ENCODE peak calls at places on chromosomes 16 and 17, in five cellular contexts. H is breast epithelium, Q is stomach, D is transverse colon, M is sigmoid colon. R is an unnamed sample.

GRCh38 chr16:67723151-67723915 is 4.2 kb upstream of the GFOD2 start:
- DNase-seq in H (no peak), Q (no peak), D (no peak), M (peak), R (no peak)

GRCh38 chr17:43449470-43450202 is 34.1 kb upstream of the DHX8 start:
- DNase-seq in H (no peak), Q (peak), D (no peak), M (no peak), R (no peak)

GRCh38 chr17:40717776-40718175 is 14.2 kb upstream of the KRT24 start:
- DNase-seq in H (no peak), Q (no peak), D (no peak), M (no peak), R (no peak)

GRCh38 chr16:17832738-17833137 is 362.0 kb upstream of the XYLT1 start:
- DNase-seq in H (no peak), Q (no peak), D (no peak), M (no peak), R (no peak)

GRCh38 chr16:31460582-31461002 is 1.3 kb downstream of the ARMC5 start:
- DNase-seq in H (no peak), Q (no peak), D (no peak), M (peak), R (no peak)

GRCh38 chr17:6343736-6344135 is 91.2 kb downstream of the AIPL1 start:
- DNase-seq in H (no peak), Q (no peak), D (no peak), M (no peak), R (peak)

GRCh38 chr17:28188841-28189263 is 130.1 kb upstream of the TMEM97 start:
- DNase-seq in H (no peak), Q (no peak), D (no peak), M (no peak), R (no peak)

GRCh38 chr17:79919164-79919585 is 79.9 kb upstream of the CBX4 start:
- DNase-seq in H (peak), Q (peak), D (peak), M (peak), R (no peak)

GRCh38 chr17:441155-441950 is 88.7 kb upstream of the RPH3AL start:
- DNase-seq in H (no peak), Q (no peak), D (no peak), M (no peak), R (no peak)

GRCh38 chr17:78242024-78242742 is 10.8 kb downstream of the TMEM235 start:
- DNase-seq in H (no peak), Q (no peak), D (no peak), M (no peak), R (no peak)

GRCh38 chr17:36892112-36892838 is 45.0 kb upstream of the LHX1 start:
- DNase-seq in H (no peak), Q (peak), D (no peak), M (no peak), R (no peak)

GRCh38 chr16:77236063-77236511 is 36.9 kb downstream of the SYCE1L start:
- DNase-seq in H (peak), Q (peak), D (peak), M (peak), R (no peak)

GRCh38 chr16:53881371-53881770 is 177.4 kb downstream of the FTO start:
- DNase-seq in H (no peak), Q (no peak), D (no peak), M (no peak), R (no peak)

GRCh38 chr17:41653421-41654133 is 29.2 kb upstream of the KRT17 start:
- DNase-seq in H (no peak), Q (no peak), D (no peak), M (no peak), R (no peak)

GRCh38 chr17:65433592-65433991 is 127.9 kb downstream of the AXIN2 start:
- DNase-seq in H (no peak), Q (no peak), D (no peak), M (no peak), R (no peak)

GRCh38 chr17:74426551-74427047 is 5.3 kb upstream of the GPRC5C start:
- DNase-seq in H (no peak), Q (no peak), D (no peak), M (no peak), R (no peak)

GRCh38 chr16:1913327-1914083 is 4.7 kb downstream of the HS3ST6 start:
- DNase-seq in H (no peak), Q (peak), D (peak), M (no peak), R (no peak)

GRCh38 chr16:2854700-2855309 is 3.2 kb downstream of the PRSS22 start:
- DNase-seq in H (no peak), Q (no peak), D (no peak), M (no peak), R (no peak)

GRCh38 chr17:29178750-29179231 is 1.4 kb downstream of the MYO18A start:
- DNase-seq in H (no peak), Q (peak), D (peak), M (no peak), R (no peak)

GRCh38 chr17:34117332-34117731 is 137.8 kb upstream of the CCL2 start:
- DNase-seq in H (no peak), Q (no peak), D (no peak), M (no peak), R (peak)

GRCh38 chr17:16040710-16041251 is 41.2 kb downstream of the TTC19 start:
- DNase-seq in H (no peak), Q (peak), D (peak), M (no peak), R (no peak)

GRCh38 chr17:80523054-80523744 is 21.4 kb upstream of the RPTOR start:
- DNase-seq in H (no peak), Q (no peak), D (no peak), M (no peak), R (no peak)

GRCh38 chr17:4249452-4250029 is 14.2 kb downstream of the ANKFY1 start:
- DNase-seq in H (no peak), Q (no peak), D (no peak), M (no peak), R (no peak)

GRCh38 chr17:3982113-3982512 is 17.9 kb upstream of the ATP2A3 start:
- DNase-seq in H (no peak), Q (no peak), D (no peak), M (no peak), R (no peak)

GRCh38 chr16:80583466-80583865 is 42.7 kb downstream of the DYNLRB2 start:
- DNase-seq in H (no peak), Q (no peak), D (no peak), M (no peak), R (no peak)

GRCh38 chr16:71807905-71808592 is 585 bp downstream of the AP1G1 start:
- DNase-seq in H (no peak), Q (no peak), D (peak), M (peak), R (peak)

GRCh38 chr17:56699186-56699895 is 105.8 kb downstream of the NOG start:
- DNase-seq in H (peak), Q (peak), D (peak), M (peak), R (peak)

GRCh38 chr17:75681289-75681688 is 14.2 kb downstream of the SAP30BP start:
- DNase-seq in H (no peak), Q (no peak), D (no peak), M (no peak), R (no peak)

GRCh38 chr17:48241131-48241591 is 133.6 kb downstream of the SNX11 start:
- DNase-seq in H (no peak), Q (no peak), D (no peak), M (peak), R (no peak)

GRCh38 chr16:22092143-22092933 is at the start of gene VWA3A:
- DNase-seq in H (no peak), Q (no peak), D (no peak), M (no peak), R (peak)

GRCh38 chr16:80666378-80667257 is 125.8 kb downstream of the DYNLRB2 start:
- DNase-seq in H (no peak), Q (no peak), D (no peak), M (no peak), R (peak)

GRCh38 chr17:39002991-39003715 is 36.0 kb upstream of the FBXO47 start:
- DNase-seq in H (peak), Q (peak), D (peak), M (peak), R (peak)
- TF ChIP-seq POLR2AphosphoS5 in H (peak), Q (no peak), D (peak), M (peak), R (peak)

GRCh38 chr17:7556627-7557026 is 1.9 kb upstream of the TNFSF13 start:
- DNase-seq in H (no peak), Q (no peak), D (peak), M (no peak), R (no peak)

GRCh38 chr17:7559307-7560171 is 989 bp downstream of the TNFSF13 start:
- DNase-seq in H (no peak), Q (peak), D (peak), M (no peak), R (no peak)

GRCh38 chr17:7558544-7559306 is at the start of gene TNFSF13:
- DNase-seq in H (no peak), Q (peak), D (peak), M (peak), R (no peak)

GRCh38 chr17:7557147-7557764 is 1.3 kb upstream of the TNFSF13 start:
- DNase-seq in H (no peak), Q (peak), D (peak), M (no peak), R (no peak)

DNA sequence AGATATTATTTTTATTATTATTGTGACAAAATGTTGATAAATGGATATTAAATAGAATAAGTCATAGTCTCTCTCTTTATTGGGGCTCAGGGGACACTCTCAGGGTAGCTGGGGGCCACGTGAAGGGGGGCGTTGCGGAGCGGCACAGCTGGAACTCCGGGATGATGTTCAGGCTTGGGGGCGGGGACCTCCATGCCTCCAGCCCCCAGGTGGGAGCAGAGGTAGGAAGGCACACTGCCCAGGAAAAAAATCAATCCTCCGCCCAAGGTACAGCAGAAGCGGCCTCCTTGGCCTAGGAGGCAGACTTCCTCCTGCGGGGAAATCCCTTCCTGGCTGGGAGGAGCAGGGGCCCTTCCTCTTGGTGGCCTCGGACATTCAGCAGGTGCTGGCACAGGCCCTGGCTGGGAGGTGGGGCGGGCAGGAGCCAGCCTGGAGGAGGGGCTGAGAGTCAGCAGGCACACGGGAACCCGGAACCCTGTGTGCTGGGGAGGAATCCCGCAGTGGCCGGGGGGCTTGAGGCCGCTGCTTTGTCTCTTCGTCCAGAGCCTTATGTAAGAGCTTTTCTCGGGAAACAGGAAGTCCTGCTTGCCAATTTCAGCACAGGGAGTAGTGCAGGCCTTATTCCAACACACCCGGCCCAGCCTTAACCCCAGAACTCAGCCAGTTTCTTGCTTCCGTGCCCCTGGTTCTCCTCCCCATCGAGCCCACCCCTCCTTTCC is 566 bp upstream of the TNFSF13 start:
- DNase-seq in H (peak), Q (peak), D (peak), M (peak), R (peak)
- TF ChIP-seq POLR2A in H (no peak), Q (no peak), D (peak), M (peak), R (no peak)

DNA sequence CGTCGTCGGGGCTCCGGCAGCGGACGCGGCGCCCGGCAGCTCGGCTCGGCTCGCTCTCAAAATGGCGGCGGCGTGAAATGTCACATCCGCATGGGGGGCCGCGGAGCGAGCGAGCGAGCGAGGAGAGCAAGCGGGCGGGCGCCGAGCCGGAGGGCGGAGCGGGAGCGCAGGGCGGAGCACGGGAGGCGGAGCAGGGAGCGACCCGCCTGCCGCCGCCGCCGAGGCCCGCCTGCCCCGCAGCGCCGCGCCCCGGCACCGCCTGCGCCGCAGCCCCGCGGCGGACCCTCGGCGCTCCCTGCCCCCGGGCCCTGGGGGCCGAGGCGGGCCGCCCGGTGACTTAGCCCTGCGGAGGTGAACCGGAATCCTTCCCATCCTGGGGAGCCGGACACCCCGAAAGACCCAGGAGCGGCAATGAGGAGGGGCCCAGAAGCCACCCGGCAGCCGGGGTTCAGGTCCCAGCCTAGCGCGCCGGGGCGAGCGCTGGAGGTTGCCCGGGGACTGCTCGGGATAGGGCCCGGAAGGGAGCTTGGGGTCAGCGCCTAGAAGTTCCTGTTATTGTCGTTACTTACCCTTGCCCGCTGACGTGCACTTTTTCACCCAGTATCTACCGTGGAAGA is at the start of gene USP7:
- DNase-seq in H (peak), Q (peak), D (peak), M (peak), R (peak)
- TF ChIP-seq POLR2AphosphoS5 in H (peak), Q (peak), D (peak), M (peak), R (peak)

GRCh38 chr16:20364051-20364450 is 11.5 kb upstream of the UMOD start:
- DNase-seq in H (no peak), Q (no peak), D (no peak), M (no peak), R (no peak)
- TF ChIP-seq POLR2A in H (no peak), Q (no peak), D (no peak), M (no peak), R (no peak)

DNA sequence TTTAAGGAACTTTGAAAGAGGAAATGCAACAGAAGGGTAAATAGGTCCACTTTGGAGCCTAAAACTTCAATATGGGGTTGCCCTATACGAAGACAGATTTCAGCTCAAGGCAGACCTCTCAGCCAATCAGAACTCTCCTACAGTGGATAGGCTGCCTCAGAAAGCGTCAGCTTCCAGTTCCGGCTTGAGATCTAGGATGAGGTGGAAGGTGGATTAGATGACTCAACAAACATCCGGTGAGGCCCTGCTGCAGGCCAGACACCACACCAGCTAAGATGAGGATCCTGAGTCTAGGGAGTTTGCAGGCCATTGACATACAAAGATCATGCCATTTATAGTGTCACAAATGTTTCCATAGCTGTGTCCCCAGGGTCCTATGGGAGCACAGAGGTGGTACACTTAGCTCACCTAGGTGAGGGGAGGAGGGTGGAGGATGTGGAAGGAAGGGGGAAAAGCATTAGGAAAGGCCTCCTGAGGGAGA is 7.9 kb upstream of the MFSD6L start:
- DNase-seq in H (no peak), Q (no peak), D (no peak), M (no peak), R (peak)
- TF ChIP-seq POLR2AphosphoS5 in H (no peak), Q (no peak), D (no peak), M (no peak), R (no peak)

GRCh38 chr16:66296591-66296990 is 69.9 kb upstream of the CDH5 start:
- DNase-seq in H (no peak), Q (peak), D (no peak), M (peak), R (no peak)

GRCh38 chr16:66298571-66299120 is 67.8 kb upstream of the CDH5 start:
- DNase-seq in H (no peak), Q (no peak), D (no peak), M (peak), R (no peak)

GRCh38 chr16:66300037-66300436 is 66.5 kb upstream of the CDH5 start:
- DNase-seq in H (no peak), Q (no peak), D (no peak), M (peak), R (no peak)

GRCh38 chr16:66299349-66299748 is 67.1 kb upstream of the CDH5 start:
- DNase-seq in H (no peak), Q (no peak), D (no peak), M (peak), R (no peak)

DNA sequence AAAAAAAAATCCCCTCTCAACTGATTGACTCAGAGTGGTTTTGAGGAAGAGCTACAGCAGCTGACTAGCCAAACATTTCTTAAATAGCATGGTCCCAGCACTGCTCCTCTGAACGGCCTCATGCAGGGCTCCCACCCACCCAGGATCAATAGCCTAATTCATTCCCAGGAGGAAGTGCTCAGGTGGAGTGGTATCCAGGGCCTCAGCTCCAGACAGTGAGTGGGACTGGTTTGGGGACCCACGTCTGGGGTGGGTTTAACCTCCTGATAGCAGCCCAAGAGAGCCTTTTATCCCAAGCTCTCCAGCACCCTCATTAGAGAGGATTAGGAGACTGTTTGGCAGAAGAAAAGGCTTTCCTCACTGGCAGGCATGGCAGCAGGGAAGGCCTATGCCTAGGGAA is 68.5 kb upstream of the CDH5 start:
- DNase-seq in H (no peak), Q (no peak), D (no peak), M (peak), R (no peak)
- TF ChIP-seq POLR2A in H (no peak), Q (no peak), D (no peak), M (no peak), R (no peak)

DNA sequence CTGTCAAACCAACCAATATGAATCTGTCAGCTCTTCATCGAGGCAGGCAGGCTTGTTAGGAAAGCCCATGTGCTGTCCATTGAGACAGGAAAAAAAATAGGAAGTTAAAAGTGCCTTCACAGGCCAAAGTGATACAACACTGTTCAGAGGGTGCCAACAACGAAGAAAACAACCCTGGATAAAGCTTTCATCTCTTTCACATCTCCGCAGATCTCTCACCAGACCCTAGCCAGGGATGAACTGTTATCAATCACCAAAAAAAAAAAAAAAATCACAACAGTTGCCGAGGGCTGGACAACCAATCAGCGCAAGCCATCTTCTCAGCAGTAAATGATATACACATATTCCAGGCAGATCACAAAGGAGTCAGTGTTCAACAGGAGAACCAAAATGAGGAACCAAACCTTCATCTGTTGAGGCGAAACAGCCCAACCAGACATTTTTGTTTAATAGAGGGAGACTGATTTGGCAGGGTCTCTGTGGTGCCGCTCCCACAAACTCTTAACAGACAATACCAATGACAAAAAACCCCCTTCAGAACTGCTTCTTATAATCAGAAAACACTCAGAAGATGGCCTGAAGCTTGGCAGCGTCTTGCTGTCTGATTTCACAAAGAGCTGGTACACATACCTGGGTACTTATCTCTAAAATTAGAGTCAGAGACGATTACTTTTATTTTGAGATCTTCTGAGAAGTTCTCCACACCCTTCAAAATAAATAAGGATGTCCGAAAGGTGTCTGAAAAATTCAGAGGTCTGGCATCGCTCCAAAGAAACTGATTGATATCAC is 1.9 kb downstream of the MAP3K14 start:
- DNase-seq in H (no peak), Q (no peak), D (no peak), M (no peak), R (no peak)
- TF ChIP-seq POLR2AphosphoS5 in H (no peak), Q (no peak), D (peak), M (no peak), R (no peak)

GRCh38 chr16:57622361-57623250 is 5.8 kb upstream of the ADGRG1 start:
- DNase-seq in H (peak), Q (no peak), D (no peak), M (no peak), R (no peak)
- TF ChIP-seq POLR2A in H (no peak), Q (no peak), D (no peak), M (no peak), R (no peak)

GRCh38 chr16:4837733-4838501 is 9.2 kb downstream of the GLYR1 start:
- DNase-seq in H (no peak), Q (no peak), D (no peak), M (no peak), R (no peak)
- TF ChIP-seq POLR2AphosphoS5 in H (no peak), Q (no peak), D (no peak), M (no peak), R (no peak)

R was measured in esophagus muscularis mucosa.